ENCODE peak calls at places on chromosomes 3 and 15, in five cellular contexts. U, P, V, O and Y are unnamed samples.

GRCh38 chr3:81302045-81302444 is 459.4 kb downstream of the GBE1 start:
- DNase-seq in U (peak), P (peak), V (peak), O (peak), Y (peak)

GRCh38 chr3:160372780-160373179 is 26.2 kb downstream of the IFT80 start:
- DNase-seq in U (no peak), P (no peak), V (peak), O (peak), Y (no peak)

GRCh38 chr15:99371180-99372103 is 120.2 kb downstream of the LRRC28 start:
- DNase-seq in U (no peak), P (no peak), V (no peak), O (peak), Y (no peak)

GRCh38 chr3:177934001-177934891 is 602.0 kb upstream of the KCNMB2 start:
- DNase-seq in U (no peak), P (peak), V (peak), O (peak), Y (peak)

GRCh38 chr15:33735637-33736247 is 232.6 kb upstream of the CHRM5 start:
- DNase-seq in U (no peak), P (no peak), V (no peak), O (peak), Y (no peak)

GRCh38 chr15:34606545-34606944 is 23.1 kb upstream of the GOLGA8B start:
- DNase-seq in U (no peak), P (no peak), V (no peak), O (no peak), Y (no peak)

GRCh38 chr15:35912196-35912595 is 366.2 kb upstream of the DPH6 start:
- DNase-seq in U (no peak), P (no peak), V (no peak), O (peak), Y (no peak)

GRCh38 chr3:41199866-41200668 is 762 bp downstream of the CTNNB1 start:
- DNase-seq in U (peak), P (no peak), V (no peak), O (peak), Y (no peak)

GRCh38 chr3:108006077-108006675 is 84.7 kb downstream of the CD47 start:
- DNase-seq in U (peak), P (no peak), V (no peak), O (peak), Y (no peak)

GRCh38 chr3:87158823-87159222 is 68.3 kb upstream of the CHMP2B start:
- DNase-seq in U (no peak), P (no peak), V (no peak), O (no peak), Y (no peak)

GRCh38 chr3:126107203-126107939 is 23.4 kb upstream of the SLC41A3 start:
- DNase-seq in U (no peak), P (peak), V (no peak), O (no peak), Y (no peak)

DNA sequence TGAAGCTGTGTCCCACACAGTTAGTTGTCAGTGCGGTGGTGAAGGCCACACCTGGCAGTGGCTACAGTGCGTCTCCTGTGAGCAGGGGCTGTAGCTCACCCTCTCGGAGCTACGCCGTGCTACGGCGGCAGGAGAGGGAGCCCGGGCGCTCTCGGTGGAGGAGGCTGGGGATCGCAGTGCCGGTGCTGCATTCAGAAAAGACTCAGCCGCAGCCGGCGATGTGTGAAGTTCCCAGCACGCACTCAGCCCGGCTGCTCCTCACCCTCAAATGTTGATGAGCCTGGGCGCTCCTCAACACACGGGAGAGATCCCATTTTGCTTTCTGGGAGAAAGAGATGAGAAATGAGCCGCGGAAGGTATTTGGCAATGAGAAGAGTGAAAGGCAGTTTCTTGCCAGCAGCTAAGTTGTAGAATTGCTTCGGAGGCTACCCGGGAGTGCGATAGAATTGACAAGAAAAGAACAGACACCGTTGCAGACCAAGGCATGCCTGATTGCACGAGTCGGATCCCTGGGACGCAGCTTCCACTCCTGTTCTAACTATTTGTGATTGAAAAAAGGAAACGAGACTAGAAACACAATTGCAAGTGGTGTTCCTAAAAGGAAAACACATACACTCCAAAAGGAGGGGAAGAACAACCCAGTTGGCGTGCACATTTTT is at the start of gene UNC13C:
- DNase-seq in U (peak), P (peak), V (no peak), O (no peak), Y (no peak)
- TF ChIP-seq CTCF in U (no peak), P (no peak), V (no peak), O (no peak), Y (no peak)

GRCh38 chr15:96268421-96269204 is 61.9 kb upstream of the NR2F2 start:
- DNase-seq in U (no peak), P (no peak), V (no peak), O (peak), Y (no peak)
- TF ChIP-seq CTCF in U (no peak), P (no peak), V (no peak), O (no peak), Y (no peak)

DNA sequence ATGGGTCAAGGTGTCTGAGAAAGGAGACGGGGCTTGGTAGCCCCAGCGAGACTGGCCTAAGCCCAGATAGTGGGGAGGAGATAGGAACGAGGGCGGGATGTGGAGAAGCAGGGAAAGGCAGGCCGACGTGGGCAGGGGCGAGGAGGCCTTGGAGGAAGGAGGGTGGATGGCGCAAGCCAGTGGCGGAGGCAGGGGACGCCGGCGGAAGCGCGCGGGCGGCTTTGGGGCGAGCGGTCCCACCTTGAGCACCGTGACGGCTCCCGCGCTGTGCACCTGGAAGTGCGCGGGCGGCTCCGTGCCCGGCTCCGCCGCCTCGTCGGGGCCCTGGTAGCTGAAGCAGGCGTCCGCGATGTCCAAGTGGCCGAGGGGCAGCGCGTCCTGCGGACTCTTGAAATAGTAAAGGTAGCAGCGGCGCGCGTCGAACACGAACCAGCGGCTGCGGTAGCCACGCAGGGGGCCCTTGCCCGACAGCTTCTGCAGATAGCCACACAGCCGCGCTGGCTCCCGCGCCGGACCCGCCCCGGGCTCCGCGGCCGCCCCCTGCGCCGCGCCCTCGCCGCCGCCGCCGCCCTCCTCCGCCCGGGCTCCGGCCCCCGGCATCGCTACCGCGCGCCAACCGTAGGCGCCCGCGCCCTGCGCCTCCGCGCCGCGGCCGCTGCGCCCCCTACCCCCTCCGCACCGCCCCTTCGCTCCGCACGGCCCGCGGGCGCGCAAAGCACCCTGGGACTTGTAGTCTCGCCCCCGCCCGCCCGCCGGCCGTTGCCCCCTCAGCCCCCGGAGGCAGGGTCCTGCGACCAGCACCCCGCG is at the start of gene TBC1D2B:
- DNase-seq in U (peak), P (peak), V (no peak), O (peak), Y (no peak)
- TF ChIP-seq CTCF in U (no peak), P (no peak), V (no peak), O (no peak), Y (no peak)

DNA sequence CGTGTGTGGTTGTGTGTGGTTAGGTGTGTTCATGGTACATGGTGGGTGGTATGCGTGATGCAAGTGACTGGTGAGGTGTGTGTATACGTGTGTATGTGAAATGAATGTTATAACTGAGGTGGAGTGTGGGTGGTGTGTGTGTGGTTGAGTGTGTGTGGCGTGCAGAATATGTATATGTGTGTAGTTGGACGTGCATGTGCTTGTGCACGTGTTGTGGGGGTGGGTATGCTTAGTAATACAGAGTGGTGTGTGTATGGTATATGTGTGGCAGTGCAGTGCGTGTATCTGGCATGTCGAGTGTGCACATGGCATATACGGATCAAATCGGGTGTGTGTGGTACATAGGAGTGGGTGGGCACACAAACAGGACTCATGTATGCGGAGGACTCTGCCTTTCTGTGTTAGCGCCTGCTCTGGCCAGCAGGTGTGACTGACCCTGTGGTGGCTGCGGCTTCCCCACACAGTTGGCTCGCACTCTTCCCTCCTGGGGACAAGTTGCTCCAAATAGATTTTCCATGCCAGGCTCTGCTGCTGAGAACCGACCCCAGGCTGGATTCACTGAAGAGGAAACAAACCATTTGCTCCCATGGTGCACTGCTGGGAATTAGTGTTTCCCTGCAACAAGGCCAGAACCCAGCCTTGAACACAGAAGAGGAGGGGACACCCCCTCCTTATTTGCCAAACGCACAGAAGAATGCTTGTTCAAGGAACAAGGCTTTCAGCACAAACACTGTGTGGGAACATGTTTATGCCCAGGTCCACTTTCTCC is 1.2 kb upstream of the C3orf70 start:
- DNase-seq in U (no peak), P (no peak), V (no peak), O (no peak), Y (no peak)
- TF ChIP-seq CTCF in U (no peak), P (no peak), V (no peak), O (no peak), Y (no peak)

GRCh38 chr15:63035977-63036376 is 6.6 kb upstream of the TPM1 start:
- DNase-seq in U (no peak), P (no peak), V (no peak), O (no peak), Y (no peak)
- TF ChIP-seq CTCF in U (no peak), P (no peak), V (no peak), O (no peak), Y (no peak)

DNA sequence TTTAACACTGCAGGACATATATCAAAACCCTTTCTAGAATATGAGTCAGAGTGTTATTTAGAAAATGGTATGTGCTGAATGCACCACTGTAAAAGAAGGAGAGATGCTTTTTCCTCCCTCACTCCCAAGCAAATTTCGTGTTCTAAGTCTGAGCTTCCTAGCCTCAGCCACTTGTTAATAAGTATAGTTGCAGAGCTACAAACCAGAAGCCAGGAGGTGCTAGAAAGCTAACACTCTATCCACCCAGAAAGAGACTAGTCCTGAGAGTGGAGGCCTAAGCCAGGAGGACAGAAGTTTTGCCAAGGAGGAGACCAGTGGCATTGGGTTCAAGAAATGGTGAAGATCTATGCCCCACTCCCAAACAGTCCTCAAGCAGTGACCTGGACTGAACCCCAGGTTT is 40.5 kb upstream of the GYG1 start:
- DNase-seq in U (no peak), P (no peak), V (no peak), O (no peak), Y (no peak)
- TF ChIP-seq CTCF in U (peak), P (no peak), V (peak), O (peak), Y (peak)

GRCh38 chr3:152362086-152362485 is 93.4 kb downstream of the MBNL1 start:
- DNase-seq in U (no peak), P (no peak), V (no peak), O (no peak), Y (no peak)
- TF ChIP-seq CTCF in U (no peak), P (no peak), V (no peak), O (no peak), Y (no peak)

GRCh38 chr3:51887620-51888019 is 12.2 kb upstream of the IQCF5 start:
- DNase-seq in U (peak), P (no peak), V (no peak), O (no peak), Y (no peak)

GRCh38 chr3:51891242-51892039 is 11.7 kb downstream of the IQCF1 start:
- DNase-seq in U (no peak), P (no peak), V (no peak), O (no peak), Y (no peak)

GRCh38 chr3:51888463-51889105 is 13.2 kb upstream of the IQCF5 start:
- DNase-seq in U (no peak), P (no peak), V (no peak), O (no peak), Y (no peak)

GRCh38 chr3:51886447-51886846 is 11.0 kb upstream of the IQCF5 start:
- DNase-seq in U (no peak), P (no peak), V (no peak), O (no peak), Y (no peak)
- TF ChIP-seq CTCF in U (no peak), P (no peak), V (no peak), O (no peak), Y (no peak)